ENCODE peak calls at places on chromosomes 16 and 17, in four cellular contexts. One of them, this sample, is unnamed.

GRCh38 chr17:31248986-31249385 is 48.1 kb downstream of the OMG start:
- DNase-seq in IMR-90: peak
- DNase-seq in body of pancreas: no peak
- DNase-seq in heart left ventricle: no peak
- DNase-seq in this sample: no peak

GRCh38 chr17:4950075-4950756 is 703 bp upstream of the ENO3 start:
- DNase-seq in IMR-90: no peak
- DNase-seq in heart left ventricle: peak
- DNase-seq in body of pancreas: peak
- DNase-seq in this sample: peak

GRCh38 chr17:65515959-65516948 is 45.2 kb downstream of the AXIN2 start:
- DNase-seq in IMR-90: peak
- DNase-seq in body of pancreas: no peak
- DNase-seq in heart left ventricle: no peak
- DNase-seq in this sample: no peak

GRCh38 chr17:80474231-80474932 is 2.0 kb downstream of the NPTX1 start:
- DNase-seq in heart left ventricle: no peak
- DNase-seq in IMR-90: peak
- DNase-seq in body of pancreas: no peak
- DNase-seq in this sample: no peak

GRCh38 chr17:77371117-77371887 is 230.5 kb downstream of the SEC14L1 start:
- DNase-seq in IMR-90: peak
- DNase-seq in body of pancreas: no peak
- DNase-seq in heart left ventricle: peak
- DNase-seq in this sample: no peak

GRCh38 chr16:50305441-50306061 is 39.2 kb downstream of the ADCY7 start:
- DNase-seq in body of pancreas: no peak
- DNase-seq in IMR-90: no peak
- DNase-seq in heart left ventricle: no peak
- DNase-seq in this sample: no peak

GRCh38 chr17:67260051-67260987 is 15.3 kb upstream of the HELZ start:
- DNase-seq in IMR-90: peak
- DNase-seq in heart left ventricle: no peak
- DNase-seq in body of pancreas: peak
- DNase-seq in this sample: no peak

GRCh38 chr16:50025544-50025931 is 513 bp downstream of the CNEP1R1 start:
- DNase-seq in heart left ventricle: no peak
- DNase-seq in IMR-90: no peak
- DNase-seq in body of pancreas: peak
- DNase-seq in this sample: peak

GRCh38 chr17:70108166-70108565 is 33.1 kb downstream of the KCNJ16 start:
- DNase-seq in body of pancreas: no peak
- DNase-seq in IMR-90: no peak
- DNase-seq in heart left ventricle: no peak
- DNase-seq in this sample: no peak

GRCh38 chr17:67779098-67779672 is 46.1 kb upstream of the BPTF start:
- DNase-seq in heart left ventricle: peak
- DNase-seq in body of pancreas: peak
- DNase-seq in IMR-90: peak
- DNase-seq in this sample: peak

GRCh38 chr16:56921571-56921970 is 10.4 kb upstream of the HERPUD1 start:
- DNase-seq in heart left ventricle: no peak
- DNase-seq in IMR-90: no peak
- DNase-seq in body of pancreas: peak
- DNase-seq in this sample: no peak

GRCh38 chr17:31250229-31250628 is 46.8 kb downstream of the OMG start:
- DNase-seq in IMR-90: no peak
- DNase-seq in body of pancreas: no peak
- DNase-seq in heart left ventricle: no peak
- DNase-seq in this sample: no peak

GRCh38 chr16:21598676-21599157 is 660 bp upstream of the METTL9 start:
- DNase-seq in body of pancreas: peak
- DNase-seq in IMR-90: no peak
- DNase-seq in heart left ventricle: no peak
- DNase-seq in this sample: peak

GRCh38 chr16:8391219-8391757 is 199.0 kb downstream of the TMEM114 start:
- DNase-seq in heart left ventricle: no peak
- DNase-seq in body of pancreas: peak
- DNase-seq in IMR-90: no peak
- DNase-seq in this sample: no peak

GRCh38 chr17:49604314-49604869 is 28.7 kb downstream of the NXPH3 start:
- DNase-seq in heart left ventricle: no peak
- DNase-seq in body of pancreas: no peak
- DNase-seq in IMR-90: no peak
- DNase-seq in this sample: no peak

GRCh38 chr17:7440823-7441174 is 1.5 kb downstream of the FGF11 start:
- DNase-seq in heart left ventricle: no peak
- DNase-seq in IMR-90: no peak
- DNase-seq in body of pancreas: no peak
- DNase-seq in this sample: peak

GRCh38 chr17:37479025-37479424 is 10.7 kb upstream of the DUSP14 start:
- DNase-seq in IMR-90: no peak
- DNase-seq in body of pancreas: no peak
- DNase-seq in heart left ventricle: no peak
- DNase-seq in this sample: no peak

GRCh38 chr16:77491091-77491490 is 56.3 kb upstream of the ADAMTS18 start:
- DNase-seq in IMR-90: no peak
- DNase-seq in heart left ventricle: no peak
- DNase-seq in body of pancreas: no peak
- DNase-seq in this sample: no peak

GRCh38 chr16:585351-585750 is 4.5 kb upstream of the RAB40C start:
- DNase-seq in heart left ventricle: no peak
- DNase-seq in IMR-90: no peak
- DNase-seq in body of pancreas: peak
- DNase-seq in this sample: no peak

GRCh38 chr16:586047-586644 is 3.7 kb upstream of the RAB40C start:
- DNase-seq in IMR-90: peak
- DNase-seq in body of pancreas: no peak
- DNase-seq in heart left ventricle: no peak
- DNase-seq in this sample: no peak

GRCh38 chr16:588639-588888 is 1.3 kb upstream of the RAB40C start:
- DNase-seq in body of pancreas: peak
- DNase-seq in heart left ventricle: no peak
- DNase-seq in IMR-90: peak
- DNase-seq in this sample: peak

GRCh38 chr16:588889-589657 is 793 bp upstream of the RAB40C start:
- DNase-seq in heart left ventricle: peak
- DNase-seq in body of pancreas: peak
- DNase-seq in IMR-90: peak
- DNase-seq in this sample: peak

DNA sequence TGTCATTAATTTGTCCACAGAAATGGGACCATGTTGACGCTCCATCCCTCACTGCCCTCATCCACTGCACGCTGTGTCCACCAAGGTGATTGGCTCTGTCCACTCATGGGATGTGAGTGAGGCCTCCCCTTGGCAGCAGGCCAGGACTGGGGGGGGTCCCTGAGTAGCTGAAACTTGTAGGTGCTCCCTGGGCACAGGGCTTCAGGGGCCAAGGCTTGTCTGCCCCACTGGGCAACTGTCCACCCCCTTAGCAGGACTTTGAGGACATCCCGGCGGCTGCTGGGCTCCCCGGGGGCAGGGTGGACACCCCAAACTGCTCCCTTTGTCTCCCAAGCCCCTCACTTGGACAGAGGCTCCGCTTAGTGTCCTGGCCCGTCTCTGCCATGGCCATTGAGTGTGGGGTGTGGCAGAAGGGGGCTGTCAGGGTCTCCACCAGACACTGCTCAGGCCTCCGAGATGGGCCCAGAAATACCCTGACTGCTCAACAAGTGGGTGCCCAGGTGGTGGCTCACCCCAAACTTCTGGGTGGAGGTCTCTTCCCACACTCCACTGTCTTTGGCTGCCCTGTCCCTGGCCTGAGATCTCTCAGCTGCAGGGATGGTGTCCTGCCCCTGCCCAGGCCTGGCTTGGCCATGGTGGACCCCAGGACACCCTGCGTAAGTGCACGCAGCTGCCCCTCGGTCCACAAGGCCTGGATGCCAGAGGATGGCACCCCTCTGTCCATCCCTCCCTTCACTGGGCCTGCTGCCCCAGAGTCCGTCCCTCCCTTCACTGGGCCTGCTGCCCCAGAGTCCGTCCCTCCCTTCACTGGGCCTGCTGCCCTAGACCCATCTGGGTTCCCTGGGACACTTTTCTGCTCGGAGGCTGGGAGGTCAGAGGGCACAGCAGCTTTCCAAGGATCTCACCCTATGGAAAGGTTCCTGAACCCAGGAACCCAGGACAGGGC is 2.9 kb upstream of the RAB40C start:
- DNase-seq in IMR-90: no peak
- DNase-seq in body of pancreas: no peak
- DNase-seq in heart left ventricle: no peak
- DNase-seq in this sample: peak
- TF ChIP-seq POLR2A in IMR-90: no peak
- TF ChIP-seq POLR2A in body of pancreas: no peak
- TF ChIP-seq POLR2A in heart left ventricle: no peak
- TF ChIP-seq POLR2A in this sample: peak

GRCh38 chr17:17560975-17561374 is 30.5 kb downstream of the PEMT start:
- DNase-seq in IMR-90: no peak
- DNase-seq in heart left ventricle: no peak
- DNase-seq in body of pancreas: no peak
- DNase-seq in this sample: no peak

GRCh38 chr17:17560167-17560566 is 31.3 kb downstream of the PEMT start:
- DNase-seq in IMR-90: no peak
- DNase-seq in heart left ventricle: no peak
- DNase-seq in body of pancreas: no peak
- DNase-seq in this sample: no peak

GRCh38 chr17:17563530-17563929 is 28.0 kb downstream of the PEMT start:
- DNase-seq in IMR-90: no peak
- DNase-seq in heart left ventricle: no peak
- DNase-seq in body of pancreas: no peak
- DNase-seq in this sample: no peak

GRCh38 chr17:17562145-17562529 is 29.4 kb downstream of the PEMT start:
- DNase-seq in IMR-90: no peak
- DNase-seq in body of pancreas: no peak
- DNase-seq in heart left ventricle: no peak
- DNase-seq in this sample: no peak

GRCh38 chr17:17561408-17562144 is 29.9 kb downstream of the PEMT start:
- DNase-seq in IMR-90: no peak
- DNase-seq in heart left ventricle: no peak
- DNase-seq in body of pancreas: peak
- DNase-seq in this sample: no peak
- TF ChIP-seq POLR2A in IMR-90: no peak
- TF ChIP-seq POLR2A in heart left ventricle: no peak
- TF ChIP-seq POLR2A in body of pancreas: no peak
- TF ChIP-seq POLR2A in this sample: no peak

DNA sequence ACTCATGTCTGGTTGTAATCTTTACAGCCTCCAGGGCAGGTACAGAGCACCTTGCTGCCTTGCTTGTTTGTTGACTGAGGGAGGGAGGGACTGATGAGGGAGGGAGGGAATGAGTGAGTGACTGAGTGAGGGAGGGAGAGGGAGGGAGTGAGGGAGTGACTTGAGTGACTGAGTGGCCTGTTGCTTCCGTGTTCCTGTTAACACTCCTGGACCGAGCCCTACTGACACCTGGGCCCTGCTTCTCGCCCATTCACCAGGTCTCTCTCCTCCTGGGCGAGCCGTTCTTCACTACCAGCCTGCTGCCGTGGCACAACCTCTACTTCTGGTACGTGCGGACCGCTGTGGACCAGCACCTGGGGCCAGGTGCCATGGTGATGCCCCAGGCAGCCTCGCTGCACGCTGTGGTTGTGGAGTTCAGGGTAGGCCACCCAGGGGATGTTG is 41.2 kb downstream of the PRMT7 start:
- DNase-seq in body of pancreas: peak
- DNase-seq in IMR-90: no peak
- DNase-seq in heart left ventricle: no peak
- DNase-seq in this sample: no peak
- TF ChIP-seq POLR2A in body of pancreas: no peak
- TF ChIP-seq POLR2A in IMR-90: no peak
- TF ChIP-seq POLR2A in heart left ventricle: no peak
- TF ChIP-seq POLR2A in this sample: no peak

GRCh38 chr17:73304971-73305786 is 6.6 kb downstream of the CDC42EP4 start:
- DNase-seq in heart left ventricle: peak
- DNase-seq in IMR-90: peak
- DNase-seq in body of pancreas: peak
- DNase-seq in this sample: peak
- TF ChIP-seq POLR2A in heart left ventricle: peak
- TF ChIP-seq POLR2A in IMR-90: no peak
- TF ChIP-seq POLR2A in body of pancreas: no peak
- TF ChIP-seq POLR2A in this sample: no peak

DNA sequence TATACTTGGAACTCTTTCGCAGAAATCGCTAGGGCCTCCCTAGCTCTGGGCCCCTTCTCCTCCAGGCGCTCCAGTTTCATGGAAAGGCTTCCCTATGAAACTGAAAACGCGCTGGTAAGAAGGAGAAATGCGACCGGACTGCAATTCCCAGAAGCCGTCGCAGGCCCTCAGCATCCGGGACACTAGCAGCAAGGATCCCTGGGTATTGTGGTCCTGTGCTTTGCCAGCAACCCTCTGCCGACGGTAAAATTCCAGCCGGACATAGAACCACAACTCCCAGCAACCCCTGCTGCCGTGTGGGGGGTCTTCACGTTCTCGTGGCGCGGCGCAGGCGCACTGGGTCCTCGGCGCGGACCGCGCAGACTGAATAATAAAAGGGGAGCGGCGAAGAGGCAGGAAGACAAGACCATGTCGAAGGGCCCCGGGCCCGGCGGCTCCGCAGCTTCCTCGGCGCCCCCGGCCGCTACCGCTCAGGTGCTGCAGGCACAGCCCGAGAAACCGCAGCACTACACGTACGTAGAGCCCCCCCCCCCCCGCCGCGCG is at the start of gene UNK:
- DNase-seq in body of pancreas: peak
- DNase-seq in heart left ventricle: peak
- DNase-seq in IMR-90: peak
- DNase-seq in this sample: peak
- TF ChIP-seq POLR2A in body of pancreas: peak
- TF ChIP-seq POLR2A in heart left ventricle: peak
- TF ChIP-seq POLR2A in IMR-90: peak
- TF ChIP-seq POLR2A in this sample: peak

GRCh38 chr17:53525590-53525989 is 297.1 kb upstream of the KIF2B start:
- DNase-seq in IMR-90: no peak
- DNase-seq in heart left ventricle: no peak
- DNase-seq in body of pancreas: no peak
- DNase-seq in this sample: no peak

DNA sequence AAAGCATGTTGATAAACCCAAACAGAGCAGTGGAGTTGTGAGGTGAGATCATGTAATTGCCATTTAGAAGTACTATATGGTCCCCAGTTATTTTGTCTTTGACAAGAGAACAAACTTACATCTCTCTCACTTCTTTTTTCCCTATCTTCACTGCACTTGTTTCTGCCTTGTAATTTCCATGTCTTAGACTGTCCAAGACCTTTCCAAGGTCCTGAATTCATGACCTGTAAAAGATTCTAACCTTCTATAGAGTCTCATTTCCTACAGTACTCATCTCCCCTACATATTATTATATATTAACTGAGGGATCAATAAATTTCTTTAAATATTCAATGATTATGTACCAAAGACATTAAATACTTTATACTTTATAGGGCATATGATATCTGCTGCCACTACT is 295.3 kb upstream of the KIF2B start:
- DNase-seq in heart left ventricle: no peak
- DNase-seq in IMR-90: no peak
- DNase-seq in body of pancreas: no peak
- DNase-seq in this sample: no peak
- TF ChIP-seq POLR2A in heart left ventricle: no peak
- TF ChIP-seq POLR2A in IMR-90: no peak
- TF ChIP-seq POLR2A in body of pancreas: no peak
- TF ChIP-seq POLR2A in this sample: no peak

GRCh38 chr16:728131-728889 is 1.4 kb downstream of the HAGHL start:
- DNase-seq in IMR-90: peak
- DNase-seq in body of pancreas: peak
- DNase-seq in heart left ventricle: peak
- DNase-seq in this sample: peak
- TF ChIP-seq POLR2A in IMR-90: peak
- TF ChIP-seq POLR2A in body of pancreas: no peak
- TF ChIP-seq POLR2A in heart left ventricle: no peak
- TF ChIP-seq POLR2A in this sample: no peak